ENCODE peak calls at places on chromosomes 7 and 10, in seven cellular contexts. N is endothelial cell of umbilical vein, D is OCI-LY7, U is cardiac muscle cell, O is ovary, C is chondrocyte, S is IMR-90. F is an unnamed sample.
A peak's percentile ranks its signal among the peaks of the same experiment; 100 is the strongest.

GRCh38 chr10:102599565-102600327 is 44.5 kb upstream of the TRIM8 start:
- DNase-seq in N (peak; percentile 98), D (no peak), U (peak; percentile 91), O (no peak), C (peak; percentile 60), S (no peak), F (no peak)

GRCh38 chr7:116025098-116025809 is 5.3 kb downstream of the TFEC start:
- DNase-seq in N (peak; percentile 66), D (no peak), U (peak; percentile 22), O (no peak), C (no peak), S (peak; percentile 41), F (no peak)

GRCh38 chr10:50291261-50291850 is 40.0 kb upstream of the ASAH2 start:
- DNase-seq in N (peak; percentile 18), D (peak; percentile 29), U (peak; percentile 40), O (no peak), C (no peak), S (peak; percentile 23), F (peak; percentile 10)

GRCh38 chr7:51350195-51350896 is 33.7 kb upstream of the COBL start:
- DNase-seq in N (no peak), D (no peak), U (peak; percentile 19), O (no peak), C (no peak), S (no peak), F (no peak)

GRCh38 chr10:52965938-52966401 is 193.4 kb upstream of the MBL2 start:
- DNase-seq in N (no peak), D (peak; percentile 88), U (no peak), O (no peak), C (no peak), S (no peak), F (peak; percentile 68)

GRCh38 chr10:98215378-98215777 is 52.6 kb downstream of the LOXL4 start:
- DNase-seq in N (no peak), D (no peak), U (no peak), O (no peak), C (no peak), S (no peak), F (no peak)

GRCh38 chr10:48390933-48391845 is 84.7 kb downstream of the MAPK8 start:
- DNase-seq in N (peak; percentile 91), D (no peak), U (peak; percentile 66), O (no peak), C (no peak), S (peak; percentile 79), F (no peak)

GRCh38 chr7:126803060-126803665 is 449.6 kb downstream of the GRM8 start:
- DNase-seq in N (peak; percentile 65), D (peak; percentile 65), U (peak; percentile 76), O (no peak), C (no peak), S (peak; percentile 51), F (peak; percentile 53)

GRCh38 chr10:1201010-1201807 is 145.0 kb downstream of the WDR37 start:
- DNase-seq in N (no peak), D (no peak), U (no peak), O (no peak), C (no peak), S (no peak), F (no peak)

GRCh38 chr10:35416628-35417625 is 80.6 kb downstream of the CCNY start:
- DNase-seq in N (peak; percentile 30), D (peak; percentile 21), U (no peak), O (no peak), C (no peak), S (peak; percentile 19), F (no peak)

GRCh38 chr7:139889186-139889871 is 60.3 kb downstream of the TBXAS1 start:
- DNase-seq in N (no peak), D (no peak), U (no peak), O (no peak), C (no peak), S (peak; percentile 50), F (no peak)

GRCh38 chr7:25263292-25263691 is 35.0 kb upstream of the NPVF start:
- DNase-seq in N (no peak), D (no peak), U (peak; percentile 37), O (no peak), C (no peak), S (no peak), F (no peak)

DNA sequence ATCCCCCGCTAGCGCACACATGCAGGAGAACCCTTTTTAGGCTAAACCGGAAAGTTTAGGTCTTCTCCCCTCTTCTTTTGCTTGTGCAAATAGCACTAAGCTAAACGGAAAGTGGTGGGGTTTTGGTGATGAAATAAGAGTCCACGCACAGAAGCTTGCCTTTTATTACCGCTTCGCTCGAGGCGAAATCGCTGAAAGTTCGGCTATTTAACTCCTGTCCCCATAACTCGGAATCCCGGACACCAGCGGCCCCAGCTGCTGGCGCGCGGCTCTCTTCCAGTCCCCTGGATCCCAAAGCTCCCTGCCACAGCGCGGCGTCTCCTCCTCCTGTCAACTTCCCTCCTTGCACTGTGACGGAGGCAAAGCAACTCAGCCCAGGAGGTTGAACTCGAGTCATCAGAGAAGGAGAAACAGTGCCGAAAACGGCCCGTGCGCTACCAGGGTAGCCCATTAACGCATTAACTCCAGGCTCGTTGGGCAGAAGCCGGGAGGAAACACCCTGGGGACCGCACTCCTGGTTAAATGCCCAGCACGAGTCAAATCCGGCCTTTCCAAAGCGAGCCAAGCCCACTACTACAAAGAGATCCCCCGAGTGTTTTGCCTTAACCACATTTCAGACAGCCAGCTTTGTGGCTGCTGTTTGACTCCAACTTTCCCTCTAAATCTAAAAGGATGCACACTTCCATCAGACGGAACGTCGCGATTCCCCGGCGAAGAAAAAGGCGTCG is 1.3 kb downstream of the SEMA3D start:
- DNase-seq in N (peak; percentile 69), D (no peak), U (peak; percentile 71), O (peak; percentile 32), C (peak; percentile 67), S (peak; percentile 61), F (peak; percentile 22)
- TF ChIP-seq CTCF in N (no peak), D (no peak), U (peak; percentile 19), O (no peak), C (peak; percentile 71), S (peak; percentile 41), F (no peak)

DNA sequence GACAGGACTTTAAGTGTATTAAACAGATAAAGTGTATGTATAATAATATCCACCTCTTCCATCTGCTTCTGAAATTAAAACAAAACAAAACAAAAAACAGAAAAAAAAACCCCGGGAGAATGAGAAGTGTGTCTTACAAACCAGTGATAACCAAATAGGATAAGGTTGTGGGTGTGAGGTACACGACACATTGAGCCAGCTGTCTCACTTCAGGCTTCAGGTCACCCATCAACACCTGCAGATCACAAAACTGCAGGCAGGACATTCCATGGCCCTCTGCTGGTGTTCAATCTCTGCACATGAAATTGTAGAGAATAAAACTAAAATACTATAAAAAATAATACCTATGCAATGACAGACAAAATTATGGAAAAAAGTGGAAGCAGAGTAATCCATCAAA is 339.9 kb downstream of the SFMBT2 start:
- DNase-seq in N (no peak), D (peak; percentile 17), U (no peak), O (no peak), C (no peak), S (no peak), F (no peak)
- TF ChIP-seq CTCF in N (no peak), D (peak; percentile 41), U (no peak), O (no peak), C (no peak), S (no peak), F (no peak)

GRCh38 chr10:86376852-86377796 is 10.5 kb upstream of the GRID1 start:
- DNase-seq in N (peak; percentile 56), D (peak; percentile 71), U (peak; percentile 63), O (peak; percentile 62), C (no peak), S (peak; percentile 28), F (peak; percentile 91)
- TF ChIP-seq CTCF in N (peak; percentile 96), D (peak; percentile 95), U (peak; percentile 90), O (peak; percentile 86), C (peak; percentile 99), S (peak; percentile 91), F (peak; percentile 99)

GRCh38 chr10:97067716-97068391 is 117.9 kb downstream of the SLIT1 start:
- DNase-seq in N (no peak), D (no peak), U (no peak), O (no peak), C (no peak), S (no peak), F (no peak)
- TF ChIP-seq CTCF in N (no peak), D (no peak), U (no peak), O (no peak), C (peak; percentile 40), S (no peak), F (no peak)

DNA sequence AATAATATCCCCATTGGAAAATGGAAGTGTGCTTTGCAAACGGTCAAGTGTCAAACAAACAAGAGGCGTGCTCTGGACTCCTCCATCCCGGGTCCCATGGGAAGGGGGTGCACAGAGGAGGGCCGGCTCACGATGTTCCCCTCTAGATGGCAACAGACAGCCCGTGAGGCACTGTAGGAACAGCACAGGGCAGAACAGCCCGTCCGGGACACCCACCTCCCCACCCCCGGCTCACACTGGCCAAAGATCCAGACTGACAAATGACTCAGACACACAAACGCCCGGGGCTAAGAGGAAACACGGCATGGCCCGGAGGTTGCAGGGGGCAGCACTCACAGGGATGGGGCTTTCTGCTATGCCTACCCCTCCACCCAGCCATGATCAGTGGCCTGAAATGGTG is 4.9 kb upstream of the ELN start:
- DNase-seq in N (peak; percentile 79), D (no peak), U (peak; percentile 51), O (no peak), C (no peak), S (peak; percentile 63), F (no peak)
- TF ChIP-seq CTCF in N (no peak), D (no peak), U (no peak), O (peak; percentile 17), C (peak; percentile 64), S (peak; percentile 25), F (no peak)

GRCh38 chr7:101557421-101557820 is 71.7 kb downstream of the MYL10 start:
- DNase-seq in N (no peak), D (no peak), U (no peak), O (no peak), C (peak; percentile 73), S (no peak), F (peak; percentile 8)

GRCh38 chr7:101560856-101561255 is 68.2 kb downstream of the MYL10 start:
- DNase-seq in N (no peak), D (no peak), U (no peak), O (no peak), C (peak; percentile 49), S (no peak), F (peak; percentile 7)

GRCh38 chr7:101559586-101559985 is 69.5 kb downstream of the MYL10 start:
- DNase-seq in N (no peak), D (no peak), U (no peak), O (no peak), C (peak; percentile 59), S (no peak), F (peak; percentile 3)

GRCh38 chr7:101557978-101558741 is 70.9 kb downstream of the MYL10 start:
- DNase-seq in N (no peak), D (no peak), U (no peak), O (no peak), C (peak; percentile 68), S (no peak), F (peak; percentile 23)

GRCh38 chr7:101558742-101559325 is 70.3 kb downstream of the MYL10 start:
- DNase-seq in N (no peak), D (peak; percentile 29), U (no peak), O (no peak), C (peak; percentile 61), S (no peak), F (no peak)
- TF ChIP-seq CTCF in N (no peak), D (peak; percentile 64), U (no peak), O (no peak), C (peak; percentile 32), S (no peak), F (no peak)

GRCh38 chr7:105387621-105388372 is 924 bp downstream of the SRPK2 start:
- DNase-seq in N (peak; percentile 67), D (peak; percentile 54), U (peak; percentile 54), O (peak; percentile 61), C (no peak), S (peak; percentile 28), F (peak; percentile 82)
- TF ChIP-seq CTCF in N (no peak), D (no peak), U (no peak), O (no peak), C (peak; percentile 53), S (no peak), F (no peak)